ENCODE peak calls at places on chromosomes 6 and 20, in eight cellular contexts. V is CD4-positive, alpha-beta memory T cell; R is activated CD4-positive, alpha-beta T cell treated with anti-CD3 and anti-CD28 coated beads, Interleukin-2, amount 50 U/mL, for 24 hours; I is ACHN; Q is effector CD4-positive, alpha-beta T cell; S is mammary epithelial cell; N is head of caudate nucleus; P is LNCaP clone FGC. K is an unnamed sample.

GRCh38 chr6:151292974-151293373 is 53.2 kb downstream of the AKAP12 start:
- DNase-seq in V (no peak), R (no peak), I (no peak), Q (no peak), S (no peak), N (no peak), P (no peak), K (no peak)

GRCh38 chr6:79335133-79335674 is 100.7 kb upstream of the HMGN3 start:
- DNase-seq in V (no peak), R (no peak), I (no peak), Q (no peak), S (peak; percentile 14), N (no peak), P (no peak), K (no peak)

GRCh38 chr6:129055796-129056195 is 172.9 kb downstream of the LAMA2 start:
- DNase-seq in V (no peak), R (no peak), I (no peak), Q (no peak), S (peak; percentile 0), N (no peak), P (no peak), K (no peak)

GRCh38 chr6:32181890-32182529 is 2.0 kb downstream of the AGER start:
- DNase-seq in V (no peak), R (no peak), I (no peak), Q (no peak), S (no peak), N (no peak), P (no peak), K (no peak)

GRCh38 chr6:11854418-11855165 is 76.0 kb upstream of the ADTRP start:
- DNase-seq in V (no peak), R (peak; percentile 2), I (peak; percentile 44), Q (no peak), S (peak; percentile 81), N (no peak), P (no peak), K (no peak)

GRCh38 chr6:80472276-80472675 is 365.8 kb downstream of the BCKDHB start:
- DNase-seq in V (no peak), R (no peak), I (no peak), Q (no peak), S (no peak), N (no peak), P (no peak), K (no peak)

GRCh38 chr20:10436053-10436699 is 1.1 kb downstream of the SLX4IP start:
- DNase-seq in V (no peak), R (no peak), I (no peak), Q (no peak), S (no peak), N (no peak), P (no peak), K (no peak)

GRCh38 chr6:39610229-39610628 is 115.0 kb downstream of the KIF6 start:
- DNase-seq in V (no peak), R (no peak), I (no peak), Q (no peak), S (no peak), N (no peak), P (no peak), K (no peak)

GRCh38 chr6:134198093-134198492 is 119.8 kb downstream of the SGK1 start:
- DNase-seq in V (no peak), R (no peak), I (no peak), Q (no peak), S (peak; percentile 11), N (no peak), P (peak; percentile 73), K (no peak)

GRCh38 chr6:429515-430121 is 38.1 kb downstream of the IRF4 start:
- DNase-seq in V (no peak), R (no peak), I (no peak), Q (no peak), S (no peak), N (no peak), P (no peak), K (no peak)

GRCh38 chr6:36914227-36914794 is 28.6 kb downstream of the C6orf89 start:
- DNase-seq in V (peak; percentile 48), R (no peak), I (peak; percentile 80), Q (peak; percentile 9), S (peak; percentile 85), N (peak; percentile 9), P (no peak), K (no peak)

GRCh38 chr20:54432966-54433365 is 42.4 kb upstream of the DOK5 start:
- DNase-seq in V (no peak), R (no peak), I (no peak), Q (no peak), S (no peak), N (no peak), P (no peak), K (no peak)

GRCh38 chr6:151289399-151290007 is 49.7 kb downstream of the AKAP12 start:
- DNase-seq in V (no peak), R (no peak), I (no peak), Q (no peak), S (no peak), N (no peak), P (no peak), K (no peak)

GRCh38 chr20:37873909-37874308 is 29.0 kb upstream of the VSTM2L start:
- DNase-seq in V (no peak), R (no peak), I (no peak), Q (no peak), S (no peak), N (peak; percentile 30), P (no peak), K (no peak)

GRCh38 chr20:48538856-48539255 is 288.9 kb downstream of the PREX1 start:
- DNase-seq in V (no peak), R (no peak), I (no peak), Q (no peak), S (peak; percentile 34), N (no peak), P (no peak), K (no peak)

GRCh38 chr6:106702451-106703110 is 73.2 kb downstream of the QRSL1 start:
- DNase-seq in V (no peak), R (no peak), I (peak; percentile 23), Q (no peak), S (no peak), N (no peak), P (no peak), K (no peak)

GRCh38 chr6:18362058-18362561 is 25.0 kb upstream of the RNF144B start:
- DNase-seq in V (no peak), R (no peak), I (no peak), Q (no peak), S (peak; percentile 90), N (no peak), P (peak; percentile 47), K (no peak)

GRCh38 chr6:134007077-134007476 is 45.3 kb downstream of the SLC2A12 start:
- DNase-seq in V (no peak), R (no peak), I (no peak), Q (no peak), S (peak; percentile 23), N (no peak), P (peak; percentile 72), K (no peak)

GRCh38 chr20:33209789-33210188 is 7.4 kb upstream of the BPIFA3 start:
- DNase-seq in V (peak; percentile 22), R (peak; percentile 20), I (peak; percentile 70), Q (no peak), S (peak; percentile 47), N (peak; percentile 61), P (no peak), K (no peak)

GRCh38 chr6:148934534-148934933 is 187.7 kb downstream of the UST start:
- DNase-seq in V (no peak), R (no peak), I (no peak), Q (no peak), S (no peak), N (peak; percentile 9), P (no peak), K (no peak)

GRCh38 chr6:158142789-158143188 is 25.3 kb downstream of the SERAC1 start:
- DNase-seq in V (no peak), R (no peak), I (no peak), Q (no peak), S (peak; percentile 93), N (no peak), P (peak; percentile 82), K (no peak)

GRCh38 chr6:30154709-30155521 is 6.1 kb downstream of the TRIM10 start:
- DNase-seq in V (no peak), R (no peak), I (peak; percentile 94), Q (no peak), S (peak; percentile 61), N (no peak), P (no peak), K (no peak)

GRCh38 chr6:35425284-35425683 is 26.9 kb upstream of the FANCE start:
- DNase-seq in V (no peak), R (no peak), I (peak; percentile 35), Q (no peak), S (peak; percentile 40), N (no peak), P (no peak), K (no peak)

GRCh38 chr6:71139249-71139648 is 149.4 kb upstream of the OGFRL1 start:
- DNase-seq in V (no peak), R (no peak), I (no peak), Q (no peak), S (peak; percentile 73), N (no peak), P (no peak), K (no peak)